ENCODE peak calls at places on chromosomes 6 and 20, in four cellular contexts. U is HCT116, K is SK-N-SH, R is HepG2. B is an unnamed sample.

GRCh38 chr6:157982580-157983438 is 1.1 kb downstream of the SYNJ2 start:
- DNase-seq in K (no peak), U (no peak), R (peak), B (peak)

GRCh38 chr20:15071010-15071808 is 733.8 kb upstream of the FLRT3 start:
- DNase-seq in R (no peak), U (no peak), K (no peak), B (no peak)

GRCh38 chr6:37784585-37784967 is 35.0 kb upstream of the ZFAND3 start:
- DNase-seq in R (no peak), U (no peak), K (peak), B (no peak)

GRCh38 chr6:92121228-92121627 is 1298.1 kb downstream of the EPHA7 start:
- DNase-seq in R (no peak), K (no peak), U (no peak), B (no peak)

GRCh38 chr6:72650081-72650745 is 28.3 kb downstream of the KCNQ5 start:
- DNase-seq in K (no peak), U (no peak), R (no peak), B (no peak)

GRCh38 chr6:2168480-2168879 is 76.9 kb downstream of the GMDS start:
- DNase-seq in K (no peak), U (no peak), R (no peak), B (no peak)

GRCh38 chr6:135941275-135941674 is 89.8 kb downstream of the PDE7B start:
- DNase-seq in U (no peak), K (no peak), R (no peak), B (no peak)

GRCh38 chr6:107153061-107153460 is 37.7 kb upstream of the BEND3 start:
- DNase-seq in K (no peak), U (no peak), R (no peak), B (no peak)

GRCh38 chr6:45896783-45897441 is 118.7 kb downstream of the CLIC5 start:
- DNase-seq in R (no peak), U (no peak), K (no peak), B (no peak)

GRCh38 chr6:126064994-126065401 is 78.7 kb downstream of the TRMT11 start:
- DNase-seq in R (no peak), K (peak), U (no peak), B (peak)

GRCh38 chr20:11905460-11906150 is 12.1 kb upstream of the BTBD3 start:
- DNase-seq in R (no peak), K (no peak), U (no peak), B (no peak)

GRCh38 chr20:61905781-61906523 is 159.7 kb downstream of the TAF4 start:
- DNase-seq in K (no peak), U (no peak), R (no peak), B (no peak)

GRCh38 chr20:61903575-61904340 is 161.9 kb downstream of the TAF4 start:
- DNase-seq in K (no peak), R (no peak), U (no peak), B (no peak)

GRCh38 chr20:61907081-61907891 is 158.4 kb downstream of the TAF4 start:
- DNase-seq in R (no peak), K (no peak), U (no peak), B (no peak)

GRCh38 chr20:61902213-61902869 is 163.3 kb downstream of the TAF4 start:
- DNase-seq in R (no peak), K (no peak), U (no peak), B (no peak)

GRCh38 chr20:61904456-61904855 is 161.2 kb downstream of the TAF4 start:
- DNase-seq in R (no peak), K (no peak), U (no peak), B (no peak)
- TF ChIP-seq ELF1 in R (no peak), K (no peak), U (no peak), B (no peak)

GRCh38 chr6:10426781-10427279 is 12.0 kb upstream of the TFAP2A start:
- DNase-seq in R (no peak), K (no peak), U (no peak), B (no peak)

GRCh38 chr6:10433322-10433721 is 18.4 kb upstream of the TFAP2A start:
- DNase-seq in U (no peak), K (no peak), R (no peak), B (no peak)

GRCh38 chr6:10431423-10432164 is 16.7 kb upstream of the TFAP2A start:
- DNase-seq in R (no peak), U (no peak), K (no peak), B (no peak)

GRCh38 chr6:10425973-10426780 is 11.3 kb upstream of the TFAP2A start:
- DNase-seq in R (peak), K (peak), U (no peak), B (no peak)

DNA sequence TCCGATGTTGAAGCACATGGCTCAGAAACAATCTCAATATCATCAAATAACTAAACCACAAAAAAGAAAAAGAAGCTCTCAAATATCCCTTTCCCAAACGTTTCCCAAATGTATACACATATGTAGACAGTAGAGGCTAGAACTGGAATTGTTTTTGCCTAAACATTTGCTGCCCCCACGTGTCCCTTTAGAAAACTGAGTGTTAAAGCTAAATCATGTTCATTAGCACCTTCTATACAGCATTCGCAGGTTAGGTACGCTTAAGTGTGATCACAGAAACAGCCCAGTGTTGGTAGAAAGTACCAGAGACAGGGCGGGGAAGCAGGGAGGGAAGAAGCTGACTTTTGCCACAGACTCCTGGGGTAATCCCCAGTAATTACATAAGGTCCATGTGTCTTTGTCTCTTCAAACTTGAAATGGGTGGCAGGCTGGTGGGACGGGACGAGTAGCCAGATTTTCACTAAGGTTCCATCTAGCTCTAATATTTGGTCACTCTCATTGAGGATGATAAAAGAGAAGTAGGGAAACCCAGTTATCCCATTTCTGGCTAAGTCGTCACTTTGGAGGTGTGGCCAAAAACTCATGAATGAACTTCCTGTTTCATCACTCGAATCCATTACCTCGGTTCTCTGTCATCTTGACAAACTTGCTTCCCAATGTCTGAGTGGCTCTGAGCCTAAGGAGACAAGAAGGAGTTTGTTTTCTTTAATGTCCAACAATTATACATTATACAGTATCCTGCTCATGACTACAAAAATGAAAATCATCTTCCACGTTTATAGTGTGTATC is 15.0 kb upstream of the TFAP2A start:
- DNase-seq in R (peak), U (no peak), K (peak), B (peak)
- TF ChIP-seq ELF1 in R (no peak), U (no peak), K (no peak), B (peak)

DNA sequence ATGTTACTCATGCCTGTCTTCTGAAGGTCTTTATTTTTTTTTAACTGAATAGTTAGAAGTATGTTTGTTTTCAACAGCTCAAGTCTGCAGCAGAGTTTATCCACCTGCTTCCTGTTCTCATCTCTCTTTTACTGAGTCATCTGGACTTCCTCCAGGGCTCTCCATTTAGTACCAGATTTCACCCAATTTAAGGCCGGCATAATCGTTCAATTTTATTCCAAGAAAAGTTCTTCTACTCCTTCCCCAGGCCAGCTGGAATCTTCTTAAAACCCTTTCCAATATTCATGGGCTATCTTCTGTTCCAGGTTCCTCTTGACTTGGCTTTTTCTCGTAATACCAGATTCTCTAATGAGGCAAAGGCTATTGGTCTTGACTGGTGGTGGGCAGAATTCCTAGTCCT is 79.0 kb upstream of the LAMA2 start:
- DNase-seq in U (no peak), R (no peak), K (no peak), B (no peak)
- TF ChIP-seq ELF1 in U (no peak), R (no peak), K (no peak), B (no peak)

GRCh38 chr6:99507648-99508047 is 7.6 kb downstream of the USP45 start:
- DNase-seq in R (no peak), K (no peak), U (no peak), B (no peak)

GRCh38 chr6:99501762-99502161 is 13.5 kb downstream of the USP45 start:
- DNase-seq in K (no peak), U (no peak), R (no peak), B (no peak)
- TF ChIP-seq ELF1 in K (no peak), U (no peak), R (no peak), B (no peak)

DNA sequence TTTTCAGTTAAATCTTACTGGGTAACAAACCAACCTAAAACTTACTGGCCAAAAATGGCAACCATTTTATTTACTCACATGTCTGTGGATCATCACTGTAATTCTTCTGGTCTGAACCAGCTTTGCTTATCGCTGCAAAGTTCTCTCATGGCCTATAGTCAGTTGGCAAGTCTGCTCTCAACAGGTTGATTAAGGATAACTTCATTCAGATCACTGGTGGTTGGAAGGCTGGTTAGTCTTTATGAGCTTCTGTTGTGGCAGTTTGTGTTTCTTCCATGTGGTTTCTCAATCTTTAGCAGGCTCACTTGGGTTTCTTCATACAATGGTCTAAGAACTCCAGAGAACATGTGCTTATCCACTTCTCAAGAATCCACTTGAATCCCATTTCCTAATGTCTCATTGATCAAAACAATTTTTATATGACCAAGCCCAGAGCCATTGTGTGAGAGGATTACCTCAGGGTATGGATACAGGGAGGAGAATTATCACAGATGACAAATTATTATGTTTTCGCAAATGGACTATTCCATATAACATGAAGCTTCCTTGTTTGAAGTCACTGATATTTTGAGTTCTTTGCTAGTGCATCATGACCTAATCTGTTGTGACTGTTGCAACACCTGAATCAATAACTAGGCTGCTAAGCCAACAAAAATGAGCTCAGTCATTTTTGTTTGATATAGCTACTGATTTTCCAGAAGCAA is 155.4 kb upstream of the BMP2 start:
- DNase-seq in R (peak), K (no peak), U (no peak), B (no peak)
- TF ChIP-seq ELF1 in R (peak), K (no peak), U (no peak), B (no peak)

DNA sequence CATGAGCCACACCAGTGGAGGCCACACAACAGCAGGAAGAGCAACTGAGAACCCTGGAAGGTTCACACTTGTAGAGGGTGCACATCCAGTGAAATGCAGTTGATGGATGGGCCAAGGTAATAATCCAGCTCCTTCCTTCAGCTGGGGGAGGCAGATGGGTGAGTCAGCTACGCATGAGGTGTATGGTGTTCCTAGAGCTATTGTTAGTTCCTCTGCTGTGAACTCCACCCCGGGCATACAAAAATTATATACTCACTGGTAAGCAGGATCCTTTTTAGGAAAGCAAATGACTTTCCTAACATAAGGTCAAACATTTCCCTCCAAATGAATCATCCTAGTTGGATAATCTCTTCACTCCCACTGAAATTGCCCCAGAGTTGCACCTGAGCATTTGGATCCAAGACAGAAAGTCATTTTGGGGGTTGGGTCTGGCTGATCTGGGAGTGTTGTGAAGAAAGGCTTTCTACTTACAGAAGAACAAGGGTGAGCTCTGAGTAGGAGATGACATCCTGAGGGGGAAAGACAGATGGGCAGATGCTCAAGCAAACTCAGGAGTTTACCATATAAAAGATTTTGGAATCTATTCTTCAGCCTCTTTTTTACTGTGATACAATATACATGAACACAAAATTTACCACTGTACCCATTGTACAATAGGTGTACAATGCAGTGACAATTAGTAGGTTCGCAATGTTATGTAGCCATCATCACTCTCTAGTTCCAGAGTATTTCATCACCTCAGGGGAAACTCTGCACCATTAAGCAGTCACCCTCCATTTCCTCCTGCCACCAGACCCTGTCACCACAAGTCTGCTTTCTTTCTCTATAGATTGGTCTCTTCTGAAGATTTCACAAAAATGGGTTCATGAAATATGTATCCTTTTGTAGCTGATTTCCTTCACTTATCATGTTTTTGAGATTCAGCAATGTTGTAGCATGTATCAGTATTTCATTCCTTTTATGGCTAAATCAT is 11.1 kb downstream of the HLA-F start:
- DNase-seq in K (no peak), R (no peak), U (no peak), B (no peak)
- TF ChIP-seq ELF1 in K (no peak), R (no peak), U (no peak), B (no peak)

B was measured in K562.